ENCODE peak calls at places on chromosomes 7 and 10, in nine cellular contexts. E, C, M, H, U, J, W, K and P are unnamed samples.

GRCh38 chr7:107502797-107503196 is 32.9 kb downstream of the GPR22 start:
- DNase-seq in U (no peak), K (no peak), H (no peak), M (no peak), J (no peak), W (no peak), C (no peak), E (no peak), P (no peak)

GRCh38 chr10:31725436-31725835 is 203.2 kb downstream of the ARHGAP12 start:
- DNase-seq in C (no peak), M (no peak), H (no peak), K (no peak), U (no peak), W (no peak), J (no peak), E (no peak), P (no peak)

GRCh38 chr10:114095676-114096331 is 52.1 kb downstream of the ADRB1 start:
- DNase-seq in E (no peak), K (no peak), M (no peak), C (no peak), H (no peak), J (no peak), W (no peak), U (no peak), P (no peak)

GRCh38 chr10:119872860-119873671 is 423 bp upstream of the MCMBP start:
- DNase-seq in K (no peak), H (peak; percentile 86), J (peak; percentile 93), U (peak; percentile 49), C (peak; percentile 89), W (peak; percentile 91), M (peak; percentile 93), E (peak; percentile 72), P (peak; percentile 80)

GRCh38 chr7:149422914-149423285 is 38.0 kb downstream of the ZNF777 start:
- DNase-seq in M (peak; percentile 42), H (no peak), U (no peak), C (peak; percentile 31), E (no peak), K (no peak), W (peak; percentile 37), J (peak; percentile 32), P (no peak)

GRCh38 chr10:132534348-132535064 is 3.1 kb upstream of the INPP5A start:
- DNase-seq in J (no peak), U (no peak), C (peak; percentile 11), M (no peak), H (peak; percentile 27), E (no peak), K (no peak), W (no peak), P (no peak)

GRCh38 chr10:73625004-73625883 is 16.0 kb downstream of the MYOZ1 start:
- DNase-seq in M (peak; percentile 69), U (peak; percentile 60), H (peak; percentile 68), K (no peak), W (peak; percentile 32), J (peak; percentile 25), C (no peak), E (no peak), P (no peak)

GRCh38 chr7:79692015-79692414 is 238.5 kb upstream of the MAGI2 start:
- DNase-seq in M (no peak), H (no peak), J (no peak), U (no peak), K (no peak), W (no peak), E (no peak), C (no peak), P (no peak)

GRCh38 chr10:22988581-22989360 is 60.9 kb downstream of the ARMC3 start:
- DNase-seq in E (peak; percentile 82), H (peak; percentile 69), U (peak; percentile 25), W (peak; percentile 56), M (peak; percentile 83), K (no peak), J (peak; percentile 55), C (peak; percentile 67), P (peak; percentile 71)

GRCh38 chr10:4267084-4267774 is 482.2 kb upstream of the KLF6 start:
- DNase-seq in E (no peak), H (no peak), U (no peak), C (no peak), K (no peak), J (no peak), W (peak; percentile 34), M (no peak), P (no peak)

GRCh38 chr7:142438235-142438922 is 180.5 kb upstream of the PRSS58 start:
- DNase-seq in K (no peak), U (peak; percentile 35), J (no peak), E (no peak), C (no peak), W (peak; percentile 52), H (no peak), M (peak; percentile 60), P (no peak)

GRCh38 chr10:130560079-130560478 is 423.9 kb downstream of the GLRX3 start:
- DNase-seq in E (no peak), W (no peak), H (no peak), M (no peak), K (no peak), J (no peak), U (no peak), C (no peak), P (no peak)

GRCh38 chr7:132430863-132431822 is 145.1 kb downstream of the PLXNA4 start:
- DNase-seq in K (no peak), H (no peak), E (no peak), W (peak; percentile 72), C (no peak), J (no peak), M (peak; percentile 4), U (peak; percentile 36), P (no peak)

DNA sequence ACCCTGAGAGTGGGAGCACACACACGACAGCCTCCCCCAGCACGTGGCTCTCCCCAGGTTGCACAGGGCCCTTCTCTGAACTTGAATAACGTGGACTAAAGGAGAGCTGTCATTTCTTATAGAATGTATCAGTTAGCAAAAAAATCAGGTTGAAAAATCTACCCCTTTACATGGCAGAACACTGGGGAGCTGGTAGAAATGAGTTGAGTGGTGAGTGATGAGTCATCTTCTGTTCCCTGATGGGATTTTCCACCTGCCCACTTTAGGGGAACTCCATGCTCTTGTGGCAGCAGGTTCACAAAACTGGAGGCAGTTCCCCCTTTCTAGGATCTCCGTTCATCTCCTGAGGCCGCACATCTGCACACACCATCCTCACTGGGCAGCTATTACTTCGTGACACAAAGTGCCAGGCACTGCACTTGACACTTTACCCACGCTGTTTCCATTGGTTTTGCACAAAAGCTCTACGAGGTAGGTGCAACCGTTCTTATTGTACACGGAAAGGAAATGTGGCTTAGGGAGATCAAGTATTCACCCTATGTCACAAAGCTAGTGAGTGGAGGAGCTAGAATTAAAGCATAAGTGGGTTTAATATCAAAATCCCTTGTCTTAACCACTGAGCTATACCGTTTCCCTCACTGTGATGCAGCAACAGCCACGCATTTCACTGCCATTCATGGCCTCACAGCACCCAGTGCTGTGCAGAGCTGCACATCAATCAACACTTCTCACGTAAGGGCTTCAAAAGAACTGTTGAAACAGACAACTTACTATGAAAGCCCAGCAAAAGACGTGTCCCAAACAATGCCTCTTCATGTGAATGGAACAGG is 80.2 kb downstream of the RNF216 start:
- DNase-seq in M (no peak), U (no peak), E (no peak), J (no peak), K (no peak), H (no peak), W (no peak), C (no peak), P (no peak)
- TF ChIP-seq POLR2A in M (no peak), U (no peak), E (no peak), J (no peak), K (no peak), H (no peak), W (no peak), C (no peak), P (no peak)

GRCh38 chr7:44969701-44970494 is 8.9 kb downstream of the MYO1G start:
- DNase-seq in E (no peak), C (no peak), J (no peak), W (peak; percentile 8), H (peak; percentile 50), M (no peak), U (no peak), K (no peak), P (no peak)
- TF ChIP-seq POLR2A in E (no peak), C (no peak), J (no peak), W (no peak), H (no peak), M (no peak), U (no peak), K (no peak), P (no peak)

DNA sequence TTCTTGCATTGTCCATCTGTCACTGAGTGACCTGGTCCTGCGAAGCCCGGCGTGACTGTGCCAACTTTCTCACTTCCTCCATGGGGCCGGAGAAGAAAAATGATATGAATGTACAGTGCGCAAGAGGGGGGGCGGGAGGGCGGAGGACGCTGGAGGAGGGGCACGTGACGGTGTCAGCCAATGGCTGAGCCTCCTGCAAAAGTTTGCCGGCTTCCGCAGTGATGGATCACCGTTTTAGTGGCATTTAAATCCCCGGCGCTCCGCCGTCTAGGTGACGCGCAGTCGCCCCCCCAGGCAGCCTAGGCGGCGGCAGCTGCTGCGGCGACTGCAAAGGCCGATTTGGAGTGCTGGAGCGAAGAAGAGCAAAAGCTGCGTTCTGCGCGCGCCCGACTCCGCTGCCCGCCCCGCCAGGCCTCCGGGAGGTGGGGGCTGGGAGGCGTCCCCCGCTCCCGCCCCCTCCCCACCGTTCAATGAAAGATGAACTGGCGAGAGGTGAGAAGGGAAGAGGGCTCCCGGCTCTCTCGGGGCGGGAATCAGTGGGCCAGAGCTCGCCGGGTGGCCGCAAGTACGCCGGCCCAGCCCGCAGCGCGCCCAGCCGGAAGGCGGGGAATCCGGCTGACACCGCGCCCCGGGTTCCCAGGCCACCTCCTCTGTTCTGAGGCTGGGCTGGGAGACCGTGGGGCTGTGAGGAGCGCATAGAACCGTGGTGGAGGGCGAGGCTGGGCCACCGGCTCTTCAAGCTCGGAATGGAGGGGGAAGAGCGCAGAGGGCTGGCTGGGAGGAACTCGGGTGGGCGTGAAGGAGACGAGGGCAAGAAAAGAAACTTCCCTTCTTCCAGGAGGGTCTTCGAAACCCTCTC is at the start of gene HOXA1:
- DNase-seq in W (peak; percentile 90), H (peak; percentile 89), M (peak; percentile 73), E (peak; percentile 66), J (peak; percentile 79), U (peak; percentile 99), C (peak; percentile 59), K (no peak), P (peak; percentile 79)
- TF ChIP-seq POLR2A in W (peak; percentile 92), H (no peak), M (no peak), E (peak; percentile 23), J (no peak), U (peak; percentile 61), C (no peak), K (no peak), P (no peak)

GRCh38 chr7:99385564-99385963 is 11.0 kb downstream of the ARPC1B start:
- DNase-seq in U (no peak), K (no peak), C (no peak), J (no peak), W (no peak), E (no peak), H (no peak), M (no peak), P (no peak)
- TF ChIP-seq POLR2A in U (no peak), K (no peak), C (no peak), J (no peak), W (no peak), E (no peak), H (no peak), M (no peak), P (no peak)

GRCh38 chr7:143811-144453 is 48.4 kb upstream of the FAM20C start:
- DNase-seq in H (peak; percentile 44), U (no peak), E (no peak), J (no peak), M (no peak), C (no peak), K (no peak), W (no peak), P (no peak)
- TF ChIP-seq POLR2A in H (no peak), U (no peak), E (no peak), J (no peak), M (no peak), C (no peak), K (no peak), W (no peak), P (no peak)